ENCODE peak calls at places on chromosomes 2 and 18, in ten cellular contexts. U is dorsolateral prefrontal cortex; W is breast epithelium; E is body of pancreas; S is PC-3; Z is NB4; M is CD8-positive, alpha-beta T cell; K is psoas muscle; Y is coronary artery; N is OCI-LY7. V is an unnamed sample.

GRCh38 chr18:66271927-66272326 is 332.0 kb downstream of the CDH19 start:
- DNase-seq in W (no peak), M (no peak), U (no peak), Z (no peak), E (no peak), K (no peak), S (no peak), N (no peak), Y (no peak), V (no peak)

GRCh38 chr2:231034291-231034882 is 2.9 kb upstream of the C2orf72 start:
- DNase-seq in S (no peak), N (peak; percentile 35), Z (no peak), Y (no peak), W (no peak), M (no peak), E (no peak), K (no peak), U (no peak), V (no peak)

GRCh38 chr2:31788273-31788672 is 207.5 kb upstream of the SRD5A2 start:
- DNase-seq in Z (no peak), U (no peak), W (no peak), N (no peak), Y (no peak), E (no peak), K (no peak), S (no peak), M (no peak), V (no peak)

GRCh38 chr18:49250819-49251388 is 209.5 kb downstream of the DYM start:
- DNase-seq in K (no peak), S (peak; percentile 12), W (no peak), U (no peak), N (peak; percentile 45), M (no peak), E (no peak), Y (no peak), Z (peak; percentile 56), V (no peak)

GRCh38 chr18:32243358-32243757 is 53.5 kb downstream of the MEP1B start:
- DNase-seq in U (no peak), M (no peak), N (no peak), E (no peak), K (no peak), Y (no peak), S (no peak), W (no peak), Z (no peak), V (no peak)

GRCh38 chr2:73776381-73776780 is 3.5 kb downstream of the DUSP11 start:
- DNase-seq in M (no peak), W (no peak), Z (no peak), Y (no peak), N (no peak), U (no peak), E (no peak), S (no peak), K (no peak), V (no peak)

GRCh38 chr2:156192468-156192867 is 140.1 kb downstream of the NR4A2 start:
- DNase-seq in Z (peak; percentile 4), K (no peak), N (no peak), Y (no peak), M (no peak), U (no peak), W (no peak), S (no peak), E (no peak), V (no peak)

GRCh38 chr18:2538844-2539243 is 32.5 kb downstream of the METTL4 start:
- DNase-seq in Z (no peak), M (no peak), W (no peak), N (no peak), Y (no peak), S (no peak), U (no peak), E (no peak), K (no peak), V (peak; percentile 61)

GRCh38 chr2:62931536-62931935 is 119.1 kb upstream of the OTX1 start:
- DNase-seq in K (no peak), Y (no peak), Z (no peak), M (no peak), S (peak; percentile 36), U (no peak), E (no peak), N (no peak), W (no peak), V (no peak)

GRCh38 chr2:44934962-44935853 is 6.3 kb upstream of the SIX3 start:
- DNase-seq in E (no peak), S (no peak), U (peak; percentile 27), M (no peak), K (peak; percentile 48), N (no peak), Y (no peak), Z (peak; percentile 96), W (no peak), V (no peak)

GRCh38 chr2:18771212-18771611 is 181.8 kb upstream of the NT5C1B start:
- DNase-seq in Z (no peak), W (no peak), N (no peak), U (no peak), Y (no peak), E (no peak), M (no peak), K (no peak), S (peak; percentile 50), V (no peak)

GRCh38 chr2:173101687-173102086 is 26.0 kb downstream of the MAP3K20 start:
- DNase-seq in N (no peak), M (no peak), S (no peak), U (no peak), W (no peak), Y (no peak), K (no peak), E (no peak), Z (no peak), V (no peak)

GRCh38 chr2:191845248-191845715 is 1.6 kb downstream of the CAVIN2 start:
- DNase-seq in M (no peak), Y (no peak), Z (no peak), S (no peak), W (no peak), E (no peak), K (peak; percentile 59), N (no peak), U (no peak), V (no peak)

GRCh38 chr2:8539743-8540551 is 141.9 kb upstream of the ID2 start:
- DNase-seq in N (no peak), K (no peak), Z (peak; percentile 46), S (peak; percentile 94), U (no peak), Y (peak; percentile 71), E (peak; percentile 57), W (peak; percentile 91), M (no peak), V (no peak)
- TF ChIP-seq CTCF in N (peak; percentile 37), K (no peak), Z (no peak), S (peak; percentile 54), U (no peak), Y (no peak), E (no peak), W (no peak), M (no peak), V (no peak)

DNA sequence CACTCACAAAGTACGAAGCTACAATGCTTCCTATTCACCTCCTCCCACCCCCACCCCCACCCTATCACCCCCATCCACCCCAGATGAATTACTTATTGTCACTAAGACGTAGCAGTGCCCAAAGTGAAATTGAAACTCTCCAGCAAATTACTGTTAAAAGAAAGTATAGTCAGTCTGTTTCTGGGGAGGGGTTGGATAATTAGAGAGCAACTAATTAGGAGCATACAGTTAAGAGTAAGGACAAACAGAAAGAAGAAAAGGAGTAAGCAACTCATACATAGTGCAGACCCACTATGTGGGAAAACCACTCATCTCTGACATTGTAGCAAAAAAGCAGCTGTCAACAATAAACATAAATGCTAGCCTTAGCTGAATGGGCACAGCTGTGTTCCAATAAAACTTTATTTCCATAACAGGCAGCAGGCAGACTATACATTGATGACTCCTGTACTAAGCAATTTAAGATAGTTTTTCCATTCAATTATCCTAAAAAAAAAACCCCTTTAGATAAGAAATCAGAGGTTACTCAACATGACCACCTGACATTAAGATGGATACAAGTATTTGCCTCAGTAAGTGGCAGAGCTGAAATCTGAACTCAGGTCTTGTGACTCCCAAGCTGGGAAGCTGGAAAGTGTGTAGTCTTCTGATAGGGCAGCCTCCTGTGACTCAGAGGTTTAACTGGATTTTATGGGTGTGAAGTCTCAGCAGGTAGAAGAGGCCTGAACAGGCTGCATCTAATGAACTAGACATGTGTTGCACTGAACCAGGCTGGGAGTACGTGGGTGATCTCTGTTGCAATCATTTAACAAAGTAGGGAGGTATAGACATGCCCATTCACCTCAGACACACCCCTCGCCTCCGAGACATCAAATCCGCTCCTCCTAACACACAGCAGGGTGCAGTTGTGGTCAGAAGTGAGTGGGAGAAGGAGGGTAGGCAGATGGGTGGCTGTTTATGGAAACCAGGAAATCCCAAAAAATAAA is 171.8 kb upstream of the KLF7 start:
- DNase-seq in M (no peak), U (no peak), Z (peak; percentile 68), N (no peak), K (no peak), S (peak; percentile 50), E (no peak), W (no peak), Y (no peak), V (no peak)
- H3K4me3 ChIP-seq in M (no peak overlapping the region), U (no peak overlapping the region), Z (no peak overlapping the region), N (no peak overlapping the region), K (no peak overlapping the region), S (no peak overlapping the region), E (no peak overlapping the region), W (no peak overlapping the region), Y (no peak overlapping the region), V (no peak overlapping the region)

GRCh38 chr2:43192039-43192438 is 34.4 kb downstream of the ZFP36L2 start:
- DNase-seq in U (no peak), M (no peak), Y (no peak), N (peak; percentile 62), K (no peak), S (peak; percentile 27), E (no peak), Z (peak; percentile 60), W (no peak), V (no peak)
- TF ChIP-seq CTCF in U (no peak), M (peak; percentile 32), Y (no peak), N (peak; percentile 76), K (no peak), S (peak; percentile 45), E (no peak), Z (peak; percentile 41), W (no peak), V (peak; percentile 17)

GRCh38 chr2:55031505-55031904 is 18.7 kb downstream of the RTN4 start:
- DNase-seq in Z (no peak), M (no peak), W (no peak), N (no peak), U (no peak), K (no peak), Y (no peak), E (no peak), S (no peak), V (no peak)

GRCh38 chr2:55035716-55036115 is 14.5 kb downstream of the RTN4 start:
- DNase-seq in S (no peak), Z (no peak), K (no peak), M (no peak), W (no peak), U (no peak), N (no peak), E (no peak), Y (no peak), V (no peak)

GRCh38 chr2:55033921-55034320 is 16.3 kb downstream of the RTN4 start:
- DNase-seq in Z (no peak), S (no peak), E (no peak), K (no peak), W (no peak), U (no peak), Y (no peak), M (no peak), N (no peak), V (no peak)

GRCh38 chr2:55030766-55031165 is 19.5 kb downstream of the RTN4 start:
- DNase-seq in N (no peak), Y (no peak), U (no peak), K (no peak), M (no peak), W (no peak), S (no peak), E (no peak), Z (no peak), V (no peak)

GRCh38 chr2:55033076-55033742 is 17.0 kb downstream of the RTN4 start:
- DNase-seq in Z (peak; percentile 68), Y (no peak), S (no peak), W (no peak), E (no peak), K (no peak), U (no peak), N (peak; percentile 56), M (no peak), V (no peak)
- H3K4me3 ChIP-seq in Z (no peak overlapping the region), Y (no peak overlapping the region), S (no peak overlapping the region), W (no peak overlapping the region), E (no peak overlapping the region), K (no peak overlapping the region), U (no peak overlapping the region), N (no peak overlapping the region), M (no peak overlapping the region), V (no peak overlapping the region)

V was measured in AG09309.